ENCODE peak calls at places on chromosome 2, in nine cellular contexts. U, V, M, X, A, K, P, F and C are unnamed samples.

GRCh38 chr2:110858135-110858737 is 125.9 kb downstream of the ACOXL start:
- DNase-seq in U (no peak), V (peak), M (no peak), X (no peak), A (peak), K (peak), P (no peak), F (no peak), C (peak)

GRCh38 chr2:215660687-215661086 is 224.8 kb upstream of the FN1 start:
- DNase-seq in U (no peak), V (no peak), M (no peak), X (peak), A (no peak), K (no peak), P (no peak), F (no peak), C (no peak)

GRCh38 chr2:60759654-60760053 is 3.6 kb downstream of the PAPOLG start:
- DNase-seq in U (no peak), V (no peak), M (no peak), X (no peak), A (no peak), K (no peak), P (no peak), F (no peak), C (no peak)

GRCh38 chr2:205290299-205290698 is 392.0 kb upstream of the NRP2 start:
- DNase-seq in U (no peak), V (no peak), M (no peak), X (no peak), A (no peak), K (peak), P (no peak), F (no peak), C (no peak)

GRCh38 chr2:133711226-133711625 is 143.0 kb upstream of the NCKAP5 start:
- DNase-seq in U (no peak), V (no peak), M (no peak), X (no peak), A (no peak), K (peak), P (no peak), F (peak), C (no peak)

GRCh38 chr2:197125000-197125399 is 185.6 kb downstream of the ANKRD44 start:
- DNase-seq in U (no peak), V (no peak), M (no peak), X (peak), A (no peak), K (no peak), P (no peak), F (no peak), C (no peak)

GRCh38 chr2:20674974-20675679 is 8.2 kb downstream of the GDF7 start:
- DNase-seq in U (no peak), V (peak), M (no peak), X (peak), A (no peak), K (no peak), P (no peak), F (no peak), C (no peak)

GRCh38 chr2:9206991-9207640 is 504 bp downstream of the ASAP2 start:
- DNase-seq in U (peak), V (peak), M (no peak), X (peak), A (no peak), K (peak), P (peak), F (no peak), C (no peak)

GRCh38 chr2:67633212-67633856 is 236.2 kb downstream of the ETAA1 start:
- DNase-seq in U (no peak), V (no peak), M (no peak), X (no peak), A (no peak), K (no peak), P (no peak), F (no peak), C (no peak)

GRCh38 chr2:15757820-15758586 is 166.3 kb downstream of the DDX1 start:
- DNase-seq in U (no peak), V (no peak), M (no peak), X (no peak), A (no peak), K (no peak), P (no peak), F (no peak), C (no peak)

GRCh38 chr2:72819501-72819900 is 6.3 kb downstream of the EXOC6B start:
- DNase-seq in U (no peak), V (no peak), M (peak), X (no peak), A (no peak), K (no peak), P (no peak), F (no peak), C (no peak)

GRCh38 chr2:101349893-101350662 is 37.2 kb downstream of the CREG2 start:
- DNase-seq in U (no peak), V (no peak), M (no peak), X (peak), A (no peak), K (no peak), P (no peak), F (no peak), C (no peak)

GRCh38 chr2:99035920-99036319 is 99.9 kb upstream of the CRACDL start:
- DNase-seq in U (no peak), V (no peak), M (no peak), X (peak), A (no peak), K (no peak), P (no peak), F (no peak), C (no peak)

GRCh38 chr2:19774788-19775156 is 127.0 kb downstream of the TTC32 start:
- DNase-seq in U (peak), V (no peak), M (no peak), X (peak), A (no peak), K (peak), P (no peak), F (no peak), C (no peak)

GRCh38 chr2:236712304-236712703 is 142.7 kb downstream of the ACKR3 start:
- DNase-seq in U (no peak), V (no peak), M (no peak), X (peak), A (no peak), K (no peak), P (no peak), F (no peak), C (no peak)

GRCh38 chr2:207727256-207727655 is 15.8 kb downstream of the CCNYL1 start:
- DNase-seq in U (no peak), V (no peak), M (no peak), X (no peak), A (no peak), K (no peak), P (no peak), F (no peak), C (no peak)

GRCh38 chr2:130186391-130186790 is 4.3 kb downstream of the MZT2B start:
- DNase-seq in U (no peak), V (no peak), M (no peak), X (no peak), A (no peak), K (no peak), P (no peak), F (no peak), C (no peak)

GRCh38 chr2:179057737-179058136 is 7.8 kb upstream of the CCDC141 start:
- DNase-seq in U (no peak), V (no peak), M (no peak), X (no peak), A (no peak), K (no peak), P (no peak), F (no peak), C (no peak)

GRCh38 chr2:34365937-34366336 is 766.8 kb upstream of the FAM98A start:
- DNase-seq in U (peak), V (no peak), M (no peak), X (peak), A (no peak), K (peak), P (no peak), F (peak), C (no peak)

GRCh38 chr2:221402072-221402471 is 170.0 kb downstream of the EPHA4 start:
- DNase-seq in U (no peak), V (no peak), M (no peak), X (no peak), A (no peak), K (no peak), P (no peak), F (no peak), C (no peak)

GRCh38 chr2:200306969-200307811 is 697 bp downstream of the SPATS2L start:
- DNase-seq in U (peak), V (no peak), M (peak), X (peak), A (peak), K (peak), P (peak), F (peak), C (peak)

GRCh38 chr2:161412346-161412745 is 3.8 kb upstream of the TBR1 start:
- DNase-seq in U (no peak), V (no peak), M (no peak), X (peak), A (no peak), K (no peak), P (no peak), F (no peak), C (no peak)

GRCh38 chr2:184472481-184472880 is 125.8 kb upstream of the ZNF804A start:
- DNase-seq in U (no peak), V (no peak), M (no peak), X (no peak), A (no peak), K (peak), P (no peak), F (no peak), C (no peak)

GRCh38 chr2:180707867-180708205 is 272.6 kb upstream of the UBE2E3 start:
- DNase-seq in U (no peak), V (no peak), M (peak), X (peak), A (no peak), K (no peak), P (peak), F (no peak), C (no peak)

GRCh38 chr2:28366496-28367282 is 26.0 kb upstream of the FOSL2 start:
- DNase-seq in U (no peak), V (no peak), M (peak), X (no peak), A (no peak), K (no peak), P (no peak), F (no peak), C (peak)

GRCh38 chr2:67476808-67477790 is 80.0 kb downstream of the ETAA1 start:
- DNase-seq in U (no peak), V (peak), M (peak), X (peak), A (peak), K (peak), P (peak), F (no peak), C (peak)

GRCh38 chr2:157620956-157621355 is 7.7 kb downstream of the ACVR1C start:
- DNase-seq in U (no peak), V (no peak), M (no peak), X (peak), A (no peak), K (no peak), P (no peak), F (no peak), C (no peak)

GRCh38 chr2:240136013-240136670 is at the start of gene COPS9:
- DNase-seq in U (peak), V (peak), M (peak), X (peak), A (peak), K (peak), P (peak), F (peak), C (peak)
- TF ChIP-seq CTCF in U (no peak), V (no peak), M (no peak), X (no peak), A (no peak), K (no peak), P (no peak), F (no peak), C (no peak)

DNA sequence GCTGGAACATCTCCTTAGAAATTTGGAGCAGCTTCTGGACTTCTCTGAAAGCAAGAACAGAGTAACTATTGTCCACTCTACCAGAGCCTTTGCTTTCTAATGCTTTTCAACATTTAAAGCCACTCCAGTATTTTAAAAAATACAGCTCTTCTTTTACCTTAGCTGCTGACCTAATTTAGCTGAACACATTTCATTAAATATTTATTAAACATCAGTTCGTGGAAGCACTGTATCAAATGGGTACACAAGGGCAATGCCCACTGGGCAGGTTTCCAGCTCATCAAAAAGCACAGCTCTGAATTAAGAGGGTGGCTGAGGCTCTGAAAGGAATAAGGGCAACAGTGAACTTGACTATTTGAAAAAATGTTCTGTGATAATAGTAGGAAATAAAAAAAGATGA is 75.2 kb downstream of the GALNT3 start:
- DNase-seq in U (no peak), V (no peak), M (no peak), X (no peak), A (no peak), K (no peak), P (no peak), F (no peak), C (no peak)
- TF ChIP-seq CTCF in U (no peak), V (no peak), M (no peak), X (no peak), A (no peak), K (no peak), P (no peak), F (no peak), C (no peak)

DNA sequence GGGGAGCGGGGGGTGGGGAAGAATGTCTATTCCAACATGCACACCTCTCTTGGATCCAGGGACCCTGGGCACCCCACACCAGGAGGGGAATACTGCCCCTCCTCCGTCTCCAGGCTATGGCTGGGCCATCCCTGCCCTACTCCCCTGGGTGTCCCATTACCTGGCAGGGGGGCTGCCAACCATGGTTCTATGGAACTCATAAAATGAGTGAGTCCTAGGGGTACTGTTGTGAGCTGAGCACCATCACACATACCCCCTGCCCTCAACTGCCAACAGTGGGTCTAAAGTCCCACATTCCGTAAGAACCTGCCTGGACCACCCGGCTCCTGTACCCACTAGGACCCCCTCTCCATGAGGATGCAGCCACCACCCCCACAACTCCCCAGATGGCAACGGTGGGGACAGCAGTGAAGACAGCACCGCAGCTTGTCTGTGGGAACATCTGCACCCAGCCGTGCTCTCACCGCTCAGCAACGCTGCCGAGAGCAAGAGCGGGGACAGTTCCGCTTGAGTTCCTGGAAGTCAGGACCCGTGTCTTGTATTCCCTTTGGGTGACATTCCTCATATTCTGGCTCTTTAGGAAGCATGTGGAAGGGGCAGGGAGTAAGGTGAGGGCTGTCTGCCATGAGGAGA is 41.5 kb downstream of the BIN1 start:
- DNase-seq in U (no peak), V (no peak), M (no peak), X (no peak), A (no peak), K (no peak), P (no peak), F (no peak), C (no peak)
- TF ChIP-seq CTCF in U (no peak), V (no peak), M (no peak), X (no peak), A (no peak), K (no peak), P (no peak), F (no peak), C (no peak)

DNA sequence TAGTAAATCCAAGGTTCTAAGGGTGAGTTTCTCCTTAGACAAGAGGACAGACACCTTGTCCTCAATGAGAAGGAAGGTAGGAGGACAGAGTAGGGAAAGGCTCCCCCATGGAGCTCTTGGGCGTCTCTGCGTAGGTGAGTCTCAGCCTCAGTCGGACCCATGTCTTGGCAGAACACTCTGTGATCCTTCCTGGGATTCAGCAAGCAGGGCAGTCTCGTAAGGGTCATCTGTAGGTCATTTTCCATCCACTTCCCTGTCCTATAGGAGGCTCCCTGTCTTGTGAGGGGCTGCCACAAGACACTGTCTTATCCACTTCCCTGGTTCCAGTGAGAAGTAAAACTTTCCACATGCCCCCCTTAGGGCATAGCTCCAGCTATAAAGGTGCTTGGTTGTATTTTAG is 122.6 kb upstream of the TWIST2 start:
- DNase-seq in U (no peak), V (no peak), M (no peak), X (no peak), A (no peak), K (no peak), P (no peak), F (no peak), C (no peak)
- TF ChIP-seq CTCF in U (no peak), V (no peak), M (no peak), X (no peak), A (no peak), K (no peak), P (no peak), F (no peak), C (no peak)

GRCh38 chr2:128178650-128179460 is 87.9 kb downstream of the UGGT1 start:
- DNase-seq in U (peak), V (peak), M (peak), X (peak), A (peak), K (peak), P (peak), F (peak), C (peak)
- TF ChIP-seq CTCF in U (peak), V (peak), M (peak), X (peak), A (peak), K (peak), P (peak), F (peak), C (peak)

GRCh38 chr2:232551776-232552175 is 1.3 kb downstream of the EIF4E2 start:
- DNase-seq in U (no peak), V (no peak), M (no peak), X (no peak), A (no peak), K (no peak), P (no peak), F (no peak), C (no peak)

GRCh38 chr2:232549655-232550350 is 554 bp downstream of the TIGD1 start:
- DNase-seq in U (no peak), V (no peak), M (no peak), X (no peak), A (no peak), K (no peak), P (no peak), F (no peak), C (no peak)

GRCh38 chr2:232547991-232548390 is 2.4 kb downstream of the TIGD1 start:
- DNase-seq in U (no peak), V (no peak), M (no peak), X (no peak), A (no peak), K (no peak), P (no peak), F (no peak), C (no peak)

GRCh38 chr2:232551289-232551688 is 800 bp downstream of the EIF4E2 start:
- DNase-seq in U (no peak), V (no peak), M (no peak), X (no peak), A (peak), K (no peak), P (no peak), F (no peak), C (no peak)

GRCh38 chr2:232550351-232551261 is at the start of the genes EIF4E2 and TIGD1:
- DNase-seq in U (peak), V (peak), M (peak), X (peak), A (peak), K (peak), P (peak), F (peak), C (peak)
- TF ChIP-seq CTCF in U (no peak), V (peak), M (peak), X (no peak), A (peak), K (peak), P (no peak), F (peak), C (peak)